ENCODE peak calls at places on chromosomes 7 and 10, in ten cellular contexts. M, R, F, D, Y, W, E, L, C and K are unnamed samples. For H3K9me3, the result is how much of the 10 kb centered on the place peaks cover.

GRCh38 chr7:92799446-92800211 is 36.7 kb downstream of the CDK6 start:
- DNase-seq in M (no peak), R (no peak), F (no peak), D (no peak), Y (no peak), W (no peak), E (no peak), L (no peak), C (no peak), K (no peak)

GRCh38 chr10:28250782-28251181 is 52.1 kb downstream of the MPP7 start:
- DNase-seq in M (peak), R (peak), F (no peak), D (no peak), Y (no peak), W (no peak), E (no peak), L (no peak), C (no peak), K (no peak)

GRCh38 chr10:78892383-78893191 is 176.2 kb upstream of the ZMIZ1 start:
- DNase-seq in M (peak), R (peak), F (peak), D (peak), Y (no peak), W (no peak), E (no peak), L (no peak), C (no peak), K (no peak)

GRCh38 chr10:191703-192518 is 56.7 kb downstream of the ZMYND11 start:
- DNase-seq in M (peak), R (peak), F (no peak), D (no peak), Y (no peak), W (no peak), E (peak), L (no peak), C (no peak), K (no peak)

GRCh38 chr7:5348134-5349004 is 65.6 kb downstream of the SLC29A4 start:
- DNase-seq in M (no peak), R (no peak), F (no peak), D (no peak), Y (no peak), W (no peak), E (no peak), L (peak), C (no peak), K (no peak)

GRCh38 chr7:45099891-45100760 is 11.4 kb upstream of the NACAD start:
- DNase-seq in M (no peak), R (no peak), F (no peak), D (no peak), Y (peak), W (no peak), E (no peak), L (no peak), C (peak), K (no peak)

GRCh38 chr7:101094791-101095375 is 9.6 kb downstream of the TRIM56 start:
- DNase-seq in M (peak), R (peak), F (peak), D (no peak), Y (peak), W (no peak), E (peak), L (peak), C (no peak), K (no peak)

GRCh38 chr10:95290801-95291633 is at the start of gene PDLIM1:
- DNase-seq in M (peak), R (peak), F (peak), D (peak), Y (peak), W (no peak), E (no peak), L (peak), C (peak), K (peak)

GRCh38 chr7:130359276-130359857 is 14.8 kb downstream of the CPA5 start:
- DNase-seq in M (no peak), R (no peak), F (no peak), D (no peak), Y (peak), W (no peak), E (no peak), L (no peak), C (no peak), K (no peak)

GRCh38 chr10:96906864-96907263 is 74.8 kb downstream of the LCOR start:
- DNase-seq in M (no peak), R (no peak), F (no peak), D (no peak), Y (no peak), W (no peak), E (no peak), L (no peak), C (no peak), K (no peak)

GRCh38 chr10:68597407-68597806 is 37.3 kb downstream of the TET1 start:
- DNase-seq in M (no peak), R (no peak), F (no peak), D (no peak), Y (no peak), W (no peak), E (no peak), L (no peak), C (no peak), K (no peak)

GRCh38 chr10:68599754-68600040 is 39.6 kb downstream of the TET1 start:
- DNase-seq in M (no peak), R (no peak), F (no peak), D (no peak), Y (no peak), W (no peak), E (no peak), L (no peak), C (no peak), K (no peak)

GRCh38 chr10:68595513-68595912 is 35.4 kb downstream of the TET1 start:
- DNase-seq in M (no peak), R (no peak), F (no peak), D (no peak), Y (no peak), W (no peak), E (no peak), L (no peak), C (peak), K (no peak)

GRCh38 chr10:68598978-68599753 is 39.0 kb downstream of the TET1 start:
- DNase-seq in M (peak), R (peak), F (peak), D (no peak), Y (peak), W (no peak), E (no peak), L (peak), C (peak), K (no peak)

GRCh38 chr10:68594405-68594804 is 34.3 kb downstream of the TET1 start:
- DNase-seq in M (peak), R (peak), F (peak), D (no peak), Y (no peak), W (peak), E (no peak), L (no peak), C (no peak), K (no peak)
- H3K9me3 ChIP-seq in M (under half), R (under half), F (under half), D (under half), Y (under half), W (under half), E (under half), L (under half), C (under half), K (under half)

DNA sequence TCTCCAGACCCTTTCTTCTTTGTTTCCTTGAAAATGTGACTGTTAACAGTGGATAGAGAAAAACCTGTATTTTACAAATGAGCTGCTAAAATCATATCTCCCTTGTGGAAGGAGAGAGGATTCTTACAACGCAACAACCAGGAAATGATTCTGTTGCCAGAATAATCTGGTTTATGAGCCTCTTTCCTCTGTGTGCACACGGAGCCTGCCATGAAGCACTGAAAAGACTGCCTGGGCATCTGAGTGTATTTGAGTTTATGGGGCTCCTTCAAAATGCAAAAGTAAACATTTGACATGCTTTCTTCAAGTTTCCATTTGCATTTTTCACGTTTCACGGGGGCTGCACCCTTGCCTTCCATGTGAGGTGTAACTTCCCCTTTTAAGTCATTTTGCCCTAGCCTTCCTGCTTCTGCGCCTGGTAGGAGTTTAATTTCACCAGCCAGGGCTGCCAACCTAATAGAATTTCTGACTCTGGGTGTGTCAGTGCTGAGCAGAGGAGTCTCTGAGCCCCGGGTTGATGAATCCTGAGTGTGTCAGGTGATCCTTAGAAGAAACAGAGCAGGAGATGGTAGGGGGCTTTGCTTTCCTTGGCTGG is 101.1 kb downstream of the GRB10 start:
- DNase-seq in M (no peak), R (no peak), F (no peak), D (no peak), Y (no peak), W (no peak), E (no peak), L (no peak), C (no peak), K (no peak)
- H3K9me3 ChIP-seq in M (under half), R (under half), F (under half), D (under half), Y (under half), W (under half), E (under half), L (under half), C (under half), K (under half)

GRCh38 chr7:157711353-157711888 is 374.6 kb downstream of the DNAJB6 start:
- DNase-seq in M (no peak), R (no peak), F (no peak), D (no peak), Y (no peak), W (no peak), E (no peak), L (no peak), C (peak), K (no peak)
- H3K9me3 ChIP-seq in M (under half), R (under half), F (under half), D (under half), Y (under half), W (under half), E (under half), L (under half), C (under half), K (under half)

GRCh38 chr10:121462955-121463354 is 135.3 kb downstream of the FGFR2 start:
- DNase-seq in M (no peak), R (no peak), F (no peak), D (no peak), Y (no peak), W (no peak), E (no peak), L (no peak), C (no peak), K (no peak)
- H3K9me3 ChIP-seq in M (under half), R (under half), F (under half), D (under half), Y (under half), W (under half), E (under half), L (under half), C (under half), K (under half)

GRCh38 chr7:113134025-113134424 is 15.7 kb upstream of the SMIM30 start:
- DNase-seq in M (no peak), R (no peak), F (no peak), D (no peak), Y (no peak), W (no peak), E (no peak), L (no peak), C (no peak), K (no peak)

GRCh38 chr7:113128028-113128427 is 9.7 kb upstream of the SMIM30 start:
- DNase-seq in M (peak), R (no peak), F (no peak), D (no peak), Y (no peak), W (no peak), E (no peak), L (no peak), C (no peak), K (no peak)

GRCh38 chr7:113125728-113126127 is 7.4 kb upstream of the SMIM30 start:
- DNase-seq in M (no peak), R (no peak), F (no peak), D (no peak), Y (no peak), W (no peak), E (no peak), L (no peak), C (no peak), K (no peak)

GRCh38 chr7:113137241-113137640 is 18.9 kb upstream of the SMIM30 start:
- DNase-seq in M (no peak), R (no peak), F (no peak), D (no peak), Y (no peak), W (no peak), E (no peak), L (no peak), C (no peak), K (no peak)

GRCh38 chr7:113131367-113131766 is 13.0 kb upstream of the SMIM30 start:
- DNase-seq in M (no peak), R (no peak), F (no peak), D (no peak), Y (no peak), W (no peak), E (no peak), L (no peak), C (no peak), K (no peak)
- H3K9me3 ChIP-seq in M (under half), R (under half), F (under half), D (under half), Y (under half), W (under half), E (under half), L (under half), C (under half), K (under half)

DNA sequence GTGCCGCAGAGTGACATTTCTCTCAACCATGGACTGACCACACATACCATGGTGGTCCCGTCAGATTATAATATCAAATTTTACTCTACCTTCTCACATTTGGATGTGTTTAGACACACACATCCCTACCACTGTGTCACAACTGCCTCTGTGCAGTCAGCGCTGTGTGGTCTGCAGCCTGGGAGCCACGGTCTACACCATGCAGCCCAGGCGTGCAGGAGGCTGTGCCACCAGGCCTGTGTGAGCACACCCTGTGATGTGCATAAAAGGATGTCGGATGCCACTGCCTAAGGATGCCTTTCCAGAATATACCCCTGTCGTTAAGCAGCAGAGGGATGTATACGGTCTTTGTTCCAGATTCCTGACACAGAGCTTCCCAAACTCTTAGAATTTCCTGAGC is 150.4 kb downstream of the TCERG1L start:
- DNase-seq in M (no peak), R (no peak), F (no peak), D (no peak), Y (no peak), W (no peak), E (no peak), L (no peak), C (no peak), K (no peak)
- H3K9me3 ChIP-seq in M (under half), R (under half), F (under half), D (under half), Y (under half), W (under half), E (under half), L (under half), C (under half), K (under half)

DNA sequence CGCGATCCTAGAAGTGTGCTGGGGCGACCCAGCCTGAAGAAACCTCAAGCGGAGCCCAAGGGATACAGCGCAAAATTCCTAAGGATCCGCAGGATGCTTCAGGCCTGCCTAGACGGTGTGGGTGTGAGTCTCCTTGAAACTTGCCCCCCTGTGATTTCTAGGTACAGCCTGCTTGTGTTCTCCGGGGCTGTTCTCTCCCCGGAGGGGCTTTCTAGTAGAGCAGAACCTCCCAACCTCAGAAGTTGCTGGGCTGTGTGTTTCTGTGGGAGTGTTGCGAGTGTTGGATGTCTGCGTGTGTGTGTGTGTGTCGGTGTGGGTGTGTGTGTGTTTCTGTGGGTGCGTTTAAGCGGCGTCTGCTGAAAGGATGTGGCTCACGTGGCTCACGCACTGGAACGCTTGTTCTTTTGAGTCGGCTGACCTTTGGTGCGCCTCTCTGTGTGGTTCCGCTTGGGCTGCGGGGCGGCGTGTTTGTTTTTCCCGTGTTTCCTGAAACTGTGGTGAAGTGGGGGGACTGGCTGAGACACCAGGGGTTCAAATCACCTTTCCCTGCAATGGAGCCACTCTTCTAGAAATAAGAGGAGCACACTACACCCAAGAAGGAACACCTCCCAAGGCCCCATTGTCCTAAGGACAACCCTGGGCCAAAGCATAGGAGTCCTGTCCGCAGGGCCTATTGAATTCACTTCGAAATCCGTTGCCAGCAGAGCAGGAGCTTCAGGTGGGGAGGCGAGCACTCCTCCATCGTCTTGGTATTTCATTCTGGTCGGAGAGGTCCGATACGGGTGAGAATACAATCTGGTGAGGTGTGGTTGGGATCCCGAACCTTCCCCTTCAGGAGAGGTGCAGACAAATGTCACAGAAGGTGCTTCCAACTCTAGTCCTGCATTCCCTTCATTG is 25.1 kb upstream of the ZNF273 start:
- DNase-seq in M (no peak), R (no peak), F (no peak), D (peak), Y (peak), W (no peak), E (no peak), L (no peak), C (peak), K (peak)
- H3K9me3 ChIP-seq in M (under half), R (under half), F (under half), D (under half), Y (under half), W (under half), E (under half), L (under half), C (under half), K (under half)

GRCh38 chr10:15813415-15813814 is 46.9 kb downstream of the MINDY3 start:
- DNase-seq in M (peak), R (peak), F (peak), D (no peak), Y (no peak), W (no peak), E (no peak), L (no peak), C (no peak), K (no peak)

GRCh38 chr10:15814565-15814964 is 45.7 kb downstream of the MINDY3 start:
- DNase-seq in M (no peak), R (no peak), F (no peak), D (no peak), Y (no peak), W (no peak), E (no peak), L (no peak), C (no peak), K (no peak)

GRCh38 chr10:15821046-15821683 is 39.1 kb downstream of the MINDY3 start:
- DNase-seq in M (peak), R (no peak), F (no peak), D (no peak), Y (no peak), W (no peak), E (no peak), L (no peak), C (no peak), K (no peak)

GRCh38 chr10:15817407-15818046 is 42.8 kb downstream of the MINDY3 start:
- DNase-seq in M (peak), R (peak), F (no peak), D (no peak), Y (no peak), W (no peak), E (no peak), L (peak), C (no peak), K (no peak)

GRCh38 chr10:15815242-15815885 is 44.9 kb downstream of the MINDY3 start:
- DNase-seq in M (no peak), R (no peak), F (no peak), D (no peak), Y (no peak), W (no peak), E (no peak), L (no peak), C (no peak), K (no peak)
- H3K9me3 ChIP-seq in M (under half), R (under half), F (under half), D (under half), Y (under half), W (under half), E (under half), L (under half), C (under half), K (under half)

DNA sequence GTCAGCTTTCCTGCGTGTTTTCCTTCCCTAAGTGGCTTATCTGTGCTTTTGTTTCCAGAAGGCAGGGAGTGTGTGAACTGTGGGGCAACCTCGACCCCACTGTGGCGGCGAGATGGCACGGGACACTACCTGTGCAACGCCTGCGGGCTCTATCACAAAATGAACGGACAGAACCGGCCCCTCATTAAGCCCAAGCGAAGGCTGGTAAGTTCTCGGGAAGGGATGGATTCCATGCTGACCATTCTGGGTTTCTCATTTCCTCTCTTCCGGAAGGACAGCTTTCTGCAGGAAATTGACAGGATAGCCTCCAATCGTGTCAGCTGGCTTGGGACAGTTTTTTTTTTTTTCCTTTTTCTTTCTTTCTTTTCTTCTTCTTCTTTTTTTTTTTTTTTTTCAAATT is 9.4 kb downstream of the GATA3 start:
- DNase-seq in M (no peak), R (no peak), F (no peak), D (no peak), Y (no peak), W (no peak), E (no peak), L (no peak), C (no peak), K (no peak)
- H3K9me3 ChIP-seq in M (under half), R (under half), F (under half), D (under half), Y (under half), W (under half), E (under half), L (under half), C (under half), K (under half)

GRCh38 chr7:158979635-158980351 is 123.4 kb downstream of the DYNC2I1 start:
- DNase-seq in M (no peak), R (peak), F (no peak), D (no peak), Y (peak), W (no peak), E (no peak), L (no peak), C (no peak), K (no peak)
- H3K9me3 ChIP-seq in M (under half), R (under half), F (under half), D (under half), Y (under half), W (under half), E (under half), L (under half), C (under half), K (under half)